ENCODE peak calls at places on chromosomes 16 and 17, in nine cellular contexts. One of them, this sample, is unnamed.

GRCh38 chr16:89117239-89117974 is 23.8 kb downstream of the ACSF3 start:
- DNase-seq in heart left ventricle: peak; percentile 14
- DNase-seq in stomach: no peak
- DNase-seq in HCT116: no peak
- DNase-seq in ovary: peak; percentile 34
- DNase-seq in A549: no peak
- DNase-seq in adrenal gland: no peak
- DNase-seq in uterus: no peak
- DNase-seq in lower leg skin: no peak
- DNase-seq in this sample: no peak

GRCh38 chr16:50265716-50266336 is 525 bp upstream of the ADCY7 start:
- DNase-seq in heart left ventricle: no peak
- DNase-seq in stomach: no peak
- DNase-seq in HCT116: no peak
- DNase-seq in ovary: peak; percentile 31
- DNase-seq in A549: no peak
- DNase-seq in adrenal gland: no peak
- DNase-seq in uterus: no peak
- DNase-seq in lower leg skin: no peak
- DNase-seq in this sample: no peak

GRCh38 chr16:1494129-1494640 is 1.0 kb downstream of the TELO2 start:
- DNase-seq in heart left ventricle: peak; percentile 80
- DNase-seq in stomach: peak; percentile 44
- DNase-seq in HCT116: no peak
- DNase-seq in ovary: peak; percentile 69
- DNase-seq in A549: peak; percentile 69
- DNase-seq in adrenal gland: peak; percentile 83
- DNase-seq in uterus: no peak
- DNase-seq in lower leg skin: no peak
- DNase-seq in this sample: peak; percentile 61

GRCh38 chr17:47687748-47688147 is 6.2 kb upstream of the TBKBP1 start:
- DNase-seq in heart left ventricle: no peak
- DNase-seq in stomach: no peak
- DNase-seq in HCT116: no peak
- DNase-seq in ovary: no peak
- DNase-seq in A549: no peak
- DNase-seq in adrenal gland: peak; percentile 56
- DNase-seq in uterus: no peak
- DNase-seq in lower leg skin: no peak
- DNase-seq in this sample: no peak

GRCh38 chr16:14562691-14563491 is 67.2 kb downstream of the PARN start:
- DNase-seq in heart left ventricle: peak; percentile 43
- DNase-seq in stomach: peak; percentile 48
- DNase-seq in HCT116: no peak
- DNase-seq in ovary: no peak
- DNase-seq in A549: peak; percentile 53
- DNase-seq in adrenal gland: peak; percentile 89
- DNase-seq in uterus: no peak
- DNase-seq in lower leg skin: peak; percentile 55
- DNase-seq in this sample: no peak

GRCh38 chr17:50200447-50201225 is 795 bp downstream of the COL1A1 start:
- DNase-seq in heart left ventricle: peak; percentile 92
- DNase-seq in stomach: peak; percentile 94
- DNase-seq in HCT116: peak; percentile 88
- DNase-seq in ovary: peak; percentile 98
- DNase-seq in A549: peak; percentile 95
- DNase-seq in adrenal gland: peak; percentile 86
- DNase-seq in uterus: peak; percentile 96
- DNase-seq in lower leg skin: peak; percentile 92
- DNase-seq in this sample: peak; percentile 89

GRCh38 chr17:57166803-57167202 is 81.8 kb downstream of the AKAP1 start:
- DNase-seq in heart left ventricle: no peak
- DNase-seq in stomach: no peak
- DNase-seq in HCT116: peak; percentile 26
- DNase-seq in ovary: no peak
- DNase-seq in A549: no peak
- DNase-seq in adrenal gland: no peak
- DNase-seq in uterus: no peak
- DNase-seq in lower leg skin: no peak
- DNase-seq in this sample: no peak

GRCh38 chr17:18993876-18994275 is 10.7 kb downstream of the FAM83G start:
- DNase-seq in heart left ventricle: no peak
- DNase-seq in stomach: no peak
- DNase-seq in HCT116: no peak
- DNase-seq in ovary: peak; percentile 71
- DNase-seq in A549: no peak
- DNase-seq in adrenal gland: no peak
- DNase-seq in uterus: no peak
- DNase-seq in lower leg skin: no peak
- DNase-seq in this sample: no peak

GRCh38 chr17:13230350-13230900 is 212.6 kb upstream of the ELAC2 start:
- DNase-seq in heart left ventricle: no peak
- DNase-seq in stomach: no peak
- DNase-seq in HCT116: no peak
- DNase-seq in ovary: no peak
- DNase-seq in A549: no peak
- DNase-seq in adrenal gland: no peak
- DNase-seq in uterus: no peak
- DNase-seq in lower leg skin: no peak
- DNase-seq in this sample: no peak

GRCh38 chr17:6439951-6440350 is 4.3 kb upstream of the PIMREG start:
- DNase-seq in heart left ventricle: no peak
- DNase-seq in stomach: no peak
- DNase-seq in HCT116: no peak
- DNase-seq in ovary: no peak
- DNase-seq in A549: no peak
- DNase-seq in adrenal gland: no peak
- DNase-seq in uterus: no peak
- DNase-seq in lower leg skin: no peak
- DNase-seq in this sample: no peak

GRCh38 chr17:81708739-81709185 is 3.3 kb upstream of the SLC25A10 start:
- DNase-seq in heart left ventricle: no peak
- DNase-seq in stomach: no peak
- DNase-seq in HCT116: no peak
- DNase-seq in ovary: no peak
- DNase-seq in A549: no peak
- DNase-seq in adrenal gland: no peak
- DNase-seq in uterus: no peak
- DNase-seq in lower leg skin: no peak
- DNase-seq in this sample: no peak
- TF ChIP-seq POLR2A in heart left ventricle: no peak
- TF ChIP-seq POLR2A in stomach: no peak
- TF ChIP-seq POLR2A in HCT116: peak; percentile 29
- TF ChIP-seq POLR2A in ovary: no peak
- TF ChIP-seq POLR2A in A549: no peak
- TF ChIP-seq POLR2A in adrenal gland: no peak
- TF ChIP-seq POLR2A in uterus: no peak
- TF ChIP-seq POLR2A in lower leg skin: no peak
- TF ChIP-seq POLR2A in this sample: no peak

GRCh38 chr17:64461788-64462187 is 12.9 kb downstream of the MILR1 start:
- DNase-seq in heart left ventricle: no peak
- DNase-seq in stomach: no peak
- DNase-seq in HCT116: no peak
- DNase-seq in ovary: no peak
- DNase-seq in A549: no peak
- DNase-seq in adrenal gland: no peak
- DNase-seq in uterus: no peak
- DNase-seq in lower leg skin: no peak
- DNase-seq in this sample: no peak

GRCh38 chr17:64460955-64461354 is 12.0 kb downstream of the MILR1 start:
- DNase-seq in heart left ventricle: peak; percentile 55
- DNase-seq in stomach: no peak
- DNase-seq in HCT116: no peak
- DNase-seq in ovary: peak; percentile 35
- DNase-seq in A549: no peak
- DNase-seq in adrenal gland: no peak
- DNase-seq in uterus: no peak
- DNase-seq in lower leg skin: no peak
- DNase-seq in this sample: no peak

GRCh38 chr17:64458756-64459155 is 9.8 kb downstream of the MILR1 start:
- DNase-seq in heart left ventricle: no peak
- DNase-seq in stomach: no peak
- DNase-seq in HCT116: no peak
- DNase-seq in ovary: no peak
- DNase-seq in A549: no peak
- DNase-seq in adrenal gland: no peak
- DNase-seq in uterus: no peak
- DNase-seq in lower leg skin: no peak
- DNase-seq in this sample: no peak

GRCh38 chr17:64457156-64457555 is 8.2 kb downstream of the MILR1 start:
- DNase-seq in heart left ventricle: no peak
- DNase-seq in stomach: no peak
- DNase-seq in HCT116: no peak
- DNase-seq in ovary: no peak
- DNase-seq in A549: no peak
- DNase-seq in adrenal gland: no peak
- DNase-seq in uterus: no peak
- DNase-seq in lower leg skin: no peak
- DNase-seq in this sample: no peak

GRCh38 chr17:64459284-64459747 is 10.4 kb downstream of the MILR1 start:
- DNase-seq in heart left ventricle: no peak
- DNase-seq in stomach: peak; percentile 27
- DNase-seq in HCT116: peak; percentile 59
- DNase-seq in ovary: no peak
- DNase-seq in A549: no peak
- DNase-seq in adrenal gland: no peak
- DNase-seq in uterus: no peak
- DNase-seq in lower leg skin: no peak
- DNase-seq in this sample: no peak
- TF ChIP-seq POLR2A in heart left ventricle: no peak
- TF ChIP-seq POLR2A in stomach: no peak
- TF ChIP-seq POLR2A in HCT116: no peak
- TF ChIP-seq POLR2A in ovary: no peak
- TF ChIP-seq POLR2A in A549: no peak
- TF ChIP-seq POLR2A in adrenal gland: no peak
- TF ChIP-seq POLR2A in uterus: no peak
- TF ChIP-seq POLR2A in lower leg skin: no peak
- TF ChIP-seq POLR2A in this sample: no peak

GRCh38 chr16:67563708-67564468 is 1.6 kb downstream of the CTCF start:
- DNase-seq in heart left ventricle: peak; percentile 53
- DNase-seq in stomach: peak; percentile 46
- DNase-seq in HCT116: no peak
- DNase-seq in ovary: no peak
- DNase-seq in A549: no peak
- DNase-seq in adrenal gland: peak; percentile 65
- DNase-seq in uterus: peak; percentile 71
- DNase-seq in lower leg skin: peak; percentile 76
- DNase-seq in this sample: no peak

GRCh38 chr16:67562526-67562917 is at the start of gene CTCF:
- DNase-seq in heart left ventricle: peak; percentile 89
- DNase-seq in stomach: peak; percentile 85
- DNase-seq in HCT116: peak; percentile 50
- DNase-seq in ovary: peak; percentile 90
- DNase-seq in A549: peak; percentile 62
- DNase-seq in adrenal gland: peak; percentile 88
- DNase-seq in uterus: peak; percentile 81
- DNase-seq in lower leg skin: peak; percentile 67
- DNase-seq in this sample: peak; percentile 92

GRCh38 chr16:67561824-67562525 is 351 bp upstream of the CTCF start:
- DNase-seq in heart left ventricle: peak; percentile 97
- DNase-seq in stomach: peak; percentile 96
- DNase-seq in HCT116: peak; percentile 92
- DNase-seq in ovary: peak; percentile 96
- DNase-seq in A549: peak; percentile 80
- DNase-seq in adrenal gland: peak; percentile 98
- DNase-seq in uterus: peak; percentile 95
- DNase-seq in lower leg skin: peak; percentile 96
- DNase-seq in this sample: peak; percentile 99

GRCh38 chr16:67562918-67563707 is 787 bp downstream of the CTCF start:
- DNase-seq in heart left ventricle: peak; percentile 74
- DNase-seq in stomach: peak; percentile 65
- DNase-seq in HCT116: peak; percentile 24
- DNase-seq in ovary: peak; percentile 78
- DNase-seq in A549: no peak
- DNase-seq in adrenal gland: peak; percentile 75
- DNase-seq in uterus: peak; percentile 57
- DNase-seq in lower leg skin: no peak
- DNase-seq in this sample: peak; percentile 80

DNA sequence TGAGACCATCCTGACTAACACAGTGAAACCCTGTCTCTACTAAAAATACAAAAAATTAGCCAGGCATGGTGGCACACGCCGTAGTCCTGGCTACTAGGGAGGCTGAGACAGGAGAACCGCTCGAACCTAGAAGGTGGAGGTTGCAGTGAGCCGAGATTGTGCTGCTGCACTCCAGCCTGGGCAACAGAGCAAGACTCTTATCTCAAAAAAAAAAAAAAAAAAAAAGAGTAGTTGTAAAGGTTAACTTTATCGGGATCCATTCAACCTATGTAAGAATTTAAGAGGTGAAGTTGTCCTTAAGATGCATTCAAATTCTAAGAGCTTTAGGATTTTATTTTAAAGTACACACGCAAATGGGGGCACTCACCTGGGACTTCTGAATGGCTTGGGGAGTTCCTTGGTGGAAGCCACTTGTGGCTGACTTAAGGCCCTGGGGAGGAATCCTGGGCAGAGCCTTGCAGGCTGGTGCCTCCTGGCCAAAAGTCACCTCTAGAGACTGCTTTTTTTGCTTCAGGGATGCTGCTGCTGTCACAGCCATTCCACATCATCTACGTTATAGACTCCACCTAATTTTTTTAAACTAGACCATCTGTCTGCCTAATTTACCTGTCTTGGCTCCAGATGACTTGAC is 3.3 kb downstream of the CTCF start:
- DNase-seq in heart left ventricle: no peak
- DNase-seq in stomach: no peak
- DNase-seq in HCT116: no peak
- DNase-seq in ovary: peak; percentile 7
- DNase-seq in A549: no peak
- DNase-seq in adrenal gland: no peak
- DNase-seq in uterus: no peak
- DNase-seq in lower leg skin: no peak
- DNase-seq in this sample: no peak
- TF ChIP-seq POLR2A in heart left ventricle: no peak
- TF ChIP-seq POLR2A in stomach: no peak
- TF ChIP-seq POLR2A in HCT116: no peak
- TF ChIP-seq POLR2A in ovary: no peak
- TF ChIP-seq POLR2A in A549: no peak
- TF ChIP-seq POLR2A in adrenal gland: no peak
- TF ChIP-seq POLR2A in uterus: no peak
- TF ChIP-seq POLR2A in lower leg skin: no peak
- TF ChIP-seq POLR2A in this sample: no peak

DNA sequence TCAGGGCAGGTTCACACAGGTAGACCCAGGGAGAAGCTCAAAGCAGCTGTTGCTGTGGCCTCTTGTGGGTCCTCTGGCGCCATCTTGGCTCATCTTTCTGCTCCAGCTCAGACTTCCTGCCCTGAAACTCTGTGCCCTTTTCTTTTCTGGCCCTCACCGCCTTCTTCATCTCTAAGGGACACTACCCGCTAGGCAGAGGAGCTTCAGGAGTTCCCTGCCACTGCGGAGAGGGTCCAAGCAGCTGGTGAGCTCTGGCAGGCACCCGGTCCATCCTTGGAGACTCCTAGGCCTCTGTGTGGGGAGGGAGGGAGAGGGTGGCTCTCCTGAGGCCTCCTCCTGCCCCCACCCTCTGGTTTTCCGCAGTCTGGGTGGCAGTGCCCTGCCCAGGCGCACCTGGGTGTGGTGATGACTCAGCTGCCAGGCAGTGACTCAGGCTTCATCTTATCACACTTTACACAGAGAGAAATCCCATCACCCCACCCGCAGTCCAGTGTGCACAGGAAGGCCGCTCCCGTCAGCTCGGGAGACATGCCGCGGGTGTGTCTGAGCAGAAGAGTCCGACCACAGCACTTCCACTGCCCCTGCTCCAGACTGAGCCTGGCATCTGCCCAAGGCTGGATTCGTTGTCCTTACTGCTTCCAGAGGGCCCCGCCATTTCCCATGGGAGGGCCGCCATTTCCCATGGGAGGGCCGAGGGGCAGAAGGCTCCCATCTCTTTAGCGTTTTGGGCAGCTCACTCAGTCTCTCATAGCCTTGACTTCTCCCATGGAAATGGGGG is 7.3 kb downstream of the NT5C start:
- DNase-seq in heart left ventricle: peak; percentile 59
- DNase-seq in stomach: peak; percentile 88
- DNase-seq in HCT116: peak; percentile 99
- DNase-seq in ovary: peak; percentile 55
- DNase-seq in A549: peak; percentile 99
- DNase-seq in adrenal gland: peak; percentile 93
- DNase-seq in uterus: peak; percentile 57
- DNase-seq in lower leg skin: peak; percentile 74
- DNase-seq in this sample: no peak
- TF ChIP-seq POLR2A in heart left ventricle: no peak
- TF ChIP-seq POLR2A in stomach: no peak
- TF ChIP-seq POLR2A in HCT116: peak; percentile 77
- TF ChIP-seq POLR2A in ovary: no peak
- TF ChIP-seq POLR2A in A549: peak; percentile 62
- TF ChIP-seq POLR2A in adrenal gland: peak; percentile 38
- TF ChIP-seq POLR2A in uterus: no peak
- TF ChIP-seq POLR2A in lower leg skin: no peak
- TF ChIP-seq POLR2A in this sample: no peak

This sample was measured in right lobe of liver.